ENCODE peak calls at places on chromosomes 7 and 10, in seven cellular contexts. One of them, this sample, is unnamed. For H3K4me1, the result is how much of the 10 kb centered on the place peaks cover.

GRCh38 chr7:28418311-28418710 is 6.0 kb downstream of the CREB5 start:
- DNase-seq in H1: no peak
- DNase-seq in HepG2: no peak
- DNase-seq in K562: no peak
- DNase-seq in IMR-90: peak
- DNase-seq in HCT116: no peak
- DNase-seq in GM12878: no peak
- DNase-seq in this sample: no peak

GRCh38 chr10:20768849-20769248 is 128.3 kb downstream of the NEBL start:
- DNase-seq in H1: no peak
- DNase-seq in HepG2: no peak
- DNase-seq in IMR-90: no peak
- DNase-seq in GM12878: no peak
- DNase-seq in HCT116: no peak
- DNase-seq in K562: no peak
- DNase-seq in this sample: no peak

GRCh38 chr10:69311309-69311708 is 33.0 kb downstream of the HK1 start:
- DNase-seq in H1: no peak
- DNase-seq in IMR-90: no peak
- DNase-seq in HepG2: no peak
- DNase-seq in HCT116: no peak
- DNase-seq in GM12878: no peak
- DNase-seq in K562: peak
- DNase-seq in this sample: peak

GRCh38 chr7:974820-975681 is at the start of gene COX19:
- DNase-seq in HepG2: peak
- DNase-seq in GM12878: peak
- DNase-seq in IMR-90: peak
- DNase-seq in K562: peak
- DNase-seq in H1: peak
- DNase-seq in HCT116: peak
- DNase-seq in this sample: peak

GRCh38 chr7:32868116-32868515 is 23.4 kb downstream of the KBTBD2 start:
- DNase-seq in HepG2: no peak
- DNase-seq in GM12878: no peak
- DNase-seq in H1: no peak
- DNase-seq in HCT116: no peak
- DNase-seq in K562: no peak
- DNase-seq in IMR-90: no peak
- DNase-seq in this sample: no peak

GRCh38 chr10:71553371-71553900 is 156.7 kb downstream of the CDH23 start:
- DNase-seq in HCT116: no peak
- DNase-seq in H1: no peak
- DNase-seq in K562: no peak
- DNase-seq in HepG2: no peak
- DNase-seq in IMR-90: no peak
- DNase-seq in GM12878: no peak
- DNase-seq in this sample: no peak

GRCh38 chr7:41870017-41870416 is 167.1 kb upstream of the INHBA start:
- DNase-seq in GM12878: no peak
- DNase-seq in HepG2: no peak
- DNase-seq in IMR-90: no peak
- DNase-seq in H1: no peak
- DNase-seq in K562: no peak
- DNase-seq in HCT116: no peak
- DNase-seq in this sample: no peak

GRCh38 chr10:26855186-26855585 is 5.6 kb downstream of the ABI1 start:
- DNase-seq in IMR-90: peak
- DNase-seq in K562: no peak
- DNase-seq in H1: no peak
- DNase-seq in GM12878: no peak
- DNase-seq in HepG2: no peak
- DNase-seq in HCT116: no peak
- DNase-seq in this sample: peak

GRCh38 chr10:114879541-114880158 is 58.1 kb downstream of the FHIP2A start:
- DNase-seq in IMR-90: peak
- DNase-seq in GM12878: peak
- DNase-seq in HCT116: peak
- DNase-seq in K562: peak
- DNase-seq in HepG2: peak
- DNase-seq in H1: no peak
- DNase-seq in this sample: no peak

GRCh38 chr7:135169141-135169935 is 1.2 kb downstream of the CYREN start:
- DNase-seq in HepG2: peak
- DNase-seq in K562: peak
- DNase-seq in HCT116: peak
- DNase-seq in IMR-90: peak
- DNase-seq in GM12878: no peak
- DNase-seq in H1: peak
- DNase-seq in this sample: peak

GRCh38 chr7:41699532-41699931 is 3.4 kb downstream of the INHBA start:
- DNase-seq in H1: no peak
- DNase-seq in K562: no peak
- DNase-seq in HCT116: no peak
- DNase-seq in GM12878: no peak
- DNase-seq in HepG2: no peak
- DNase-seq in IMR-90: peak
- DNase-seq in this sample: peak

GRCh38 chr7:148819697-148820332 is 64.3 kb downstream of the EZH2 start:
- DNase-seq in HepG2: no peak
- DNase-seq in K562: no peak
- DNase-seq in HCT116: no peak
- DNase-seq in IMR-90: peak
- DNase-seq in GM12878: no peak
- DNase-seq in H1: no peak
- DNase-seq in this sample: peak

GRCh38 chr7:81175291-81175942 is 256.6 kb upstream of the SEMA3C start:
- DNase-seq in K562: no peak
- DNase-seq in HCT116: no peak
- DNase-seq in HepG2: no peak
- DNase-seq in GM12878: no peak
- DNase-seq in IMR-90: no peak
- DNase-seq in H1: no peak
- DNase-seq in this sample: no peak

GRCh38 chr10:103451871-103452713 is at the start of gene CALHM2:
- DNase-seq in IMR-90: peak
- DNase-seq in H1: no peak
- DNase-seq in HepG2: peak
- DNase-seq in GM12878: no peak
- DNase-seq in K562: no peak
- DNase-seq in HCT116: no peak
- DNase-seq in this sample: peak

GRCh38 chr10:13905281-13905680 is 318.5 kb downstream of the PRPF18 start:
- DNase-seq in H1: no peak
- DNase-seq in K562: no peak
- DNase-seq in IMR-90: no peak
- DNase-seq in HCT116: no peak
- DNase-seq in HepG2: no peak
- DNase-seq in GM12878: no peak
- DNase-seq in this sample: no peak

GRCh38 chr10:13707156-13707881 is 120.6 kb downstream of the PRPF18 start:
- DNase-seq in GM12878: no peak
- DNase-seq in IMR-90: peak
- DNase-seq in HCT116: no peak
- DNase-seq in K562: peak
- DNase-seq in HepG2: peak
- DNase-seq in H1: peak
- DNase-seq in this sample: peak

GRCh38 chr10:59434463-59435326 is 72.3 kb upstream of the FAM13C start:
- DNase-seq in IMR-90: peak
- DNase-seq in K562: no peak
- DNase-seq in HepG2: no peak
- DNase-seq in H1: no peak
- DNase-seq in HCT116: no peak
- DNase-seq in GM12878: no peak
- DNase-seq in this sample: peak

GRCh38 chr7:5348134-5349004 is 65.6 kb downstream of the SLC29A4 start:
- DNase-seq in HepG2: no peak
- DNase-seq in HCT116: no peak
- DNase-seq in IMR-90: no peak
- DNase-seq in H1: no peak
- DNase-seq in GM12878: no peak
- DNase-seq in K562: no peak
- DNase-seq in this sample: no peak

GRCh38 chr7:123647106-123647730 is 8.4 kb upstream of the LMOD2 start:
- DNase-seq in HCT116: no peak
- DNase-seq in H1: no peak
- DNase-seq in IMR-90: no peak
- DNase-seq in GM12878: no peak
- DNase-seq in K562: no peak
- DNase-seq in HepG2: no peak
- DNase-seq in this sample: no peak

GRCh38 chr10:26860026-26860541 is 674 bp downstream of the ABI1 start:
- DNase-seq in GM12878: no peak
- DNase-seq in H1: no peak
- DNase-seq in HCT116: no peak
- DNase-seq in IMR-90: peak
- DNase-seq in HepG2: peak
- DNase-seq in K562: peak
- DNase-seq in this sample: peak

GRCh38 chr10:29140991-29141390 is 147.9 kb upstream of the LYZL1 start:
- DNase-seq in HepG2: no peak
- DNase-seq in GM12878: no peak
- DNase-seq in HCT116: no peak
- DNase-seq in IMR-90: peak
- DNase-seq in H1: no peak
- DNase-seq in K562: no peak
- DNase-seq in this sample: no peak

GRCh38 chr7:50164552-50165220 is 71.6 kb upstream of the ZPBP start:
- DNase-seq in H1: no peak
- DNase-seq in HepG2: no peak
- DNase-seq in HCT116: no peak
- DNase-seq in GM12878: no peak
- DNase-seq in IMR-90: no peak
- DNase-seq in K562: no peak
- DNase-seq in this sample: no peak

GRCh38 chr10:75335983-75336382 is 65.6 kb downstream of the ZNF503 start:
- DNase-seq in HCT116: no peak
- DNase-seq in GM12878: peak
- DNase-seq in K562: no peak
- DNase-seq in HepG2: no peak
- DNase-seq in IMR-90: no peak
- DNase-seq in H1: no peak
- DNase-seq in this sample: no peak

GRCh38 chr7:30285531-30286284 is 1.3 kb downstream of the ZNRF2 start:
- DNase-seq in HCT116: no peak
- DNase-seq in HepG2: peak
- DNase-seq in K562: peak
- DNase-seq in GM12878: no peak
- DNase-seq in IMR-90: peak
- DNase-seq in H1: no peak
- DNase-seq in this sample: peak

GRCh38 chr10:36578306-36578705 is 547.1 kb upstream of the ANKRD30A start:
- DNase-seq in GM12878: no peak
- DNase-seq in HepG2: no peak
- DNase-seq in HCT116: no peak
- DNase-seq in IMR-90: peak
- DNase-seq in H1: no peak
- DNase-seq in K562: no peak
- DNase-seq in this sample: no peak

GRCh38 chr10:3890602-3891352 is 105.8 kb upstream of the KLF6 start:
- DNase-seq in HCT116: no peak
- DNase-seq in HepG2: no peak
- DNase-seq in GM12878: no peak
- DNase-seq in H1: no peak
- DNase-seq in IMR-90: no peak
- DNase-seq in K562: peak
- DNase-seq in this sample: no peak
- H2AFZ ChIP-seq in HCT116: no peak
- H2AFZ ChIP-seq in HepG2: no peak
- H2AFZ ChIP-seq in GM12878: no peak
- H2AFZ ChIP-seq in H1: no peak
- H2AFZ ChIP-seq in IMR-90: no peak
- H2AFZ ChIP-seq in K562: peak
- H2AFZ ChIP-seq in this sample: no peak

GRCh38 chr10:97334370-97335175 is at the start of gene FRAT2:
- DNase-seq in IMR-90: peak
- DNase-seq in HCT116: peak
- DNase-seq in K562: peak
- DNase-seq in GM12878: peak
- DNase-seq in HepG2: peak
- DNase-seq in H1: no peak
- DNase-seq in this sample: peak
- TF ChIP-seq POLR2A in IMR-90: peak
- TF ChIP-seq POLR2A in HCT116: no peak
- TF ChIP-seq POLR2A in K562: peak
- TF ChIP-seq POLR2A in GM12878: peak
- TF ChIP-seq POLR2A in HepG2: peak
- TF ChIP-seq POLR2A in H1: peak
- TF ChIP-seq POLR2A in this sample: peak

DNA sequence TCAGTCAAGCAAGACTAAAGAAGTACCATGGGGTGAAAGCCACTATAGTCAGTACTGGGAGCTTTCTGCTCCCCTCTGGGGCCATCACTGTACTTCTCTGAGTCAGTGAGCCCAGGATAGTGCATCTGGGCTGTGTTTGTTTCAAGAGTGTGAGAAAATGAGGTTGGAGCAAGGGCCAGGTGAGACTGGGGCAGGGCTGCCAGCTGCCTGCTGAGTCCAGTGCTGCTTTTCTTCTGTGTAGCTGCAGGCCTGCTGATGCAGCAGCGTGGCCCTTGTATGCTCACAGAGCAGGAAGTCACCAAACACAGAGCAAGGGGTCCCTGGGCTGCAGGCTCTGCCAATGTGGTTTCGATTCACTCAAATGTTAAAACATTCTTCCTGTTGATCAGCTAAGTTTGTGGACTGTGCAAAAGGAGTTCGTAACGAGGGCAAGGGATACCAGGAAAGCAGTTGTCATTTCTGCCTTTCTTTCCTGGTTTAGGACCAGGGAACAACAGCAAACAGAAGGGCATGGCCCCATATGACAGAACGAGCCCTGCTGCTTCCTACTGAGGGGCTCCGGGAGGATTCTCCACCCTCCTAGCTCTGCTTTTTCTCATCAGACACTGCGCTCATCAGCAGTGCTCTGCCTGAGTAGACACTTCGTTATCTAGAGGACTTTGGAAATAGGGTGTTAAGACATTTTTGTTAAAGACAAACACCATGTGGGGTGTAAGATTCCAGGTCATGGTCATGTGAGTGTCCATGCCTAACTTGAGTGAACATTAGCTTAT is 65.5 kb upstream of the TNS3 start:
- DNase-seq in K562: no peak
- DNase-seq in HepG2: no peak
- DNase-seq in H1: no peak
- DNase-seq in IMR-90: no peak
- DNase-seq in GM12878: no peak
- DNase-seq in HCT116: no peak
- DNase-seq in this sample: no peak
- H3K4me1 ChIP-seq in K562: under half
- H3K4me1 ChIP-seq in HepG2: under half
- H3K4me1 ChIP-seq in H1: under half
- H3K4me1 ChIP-seq in IMR-90: under half
- H3K4me1 ChIP-seq in GM12878: under half
- H3K4me1 ChIP-seq in HCT116: under half
- H3K4me1 ChIP-seq in this sample: under half

DNA sequence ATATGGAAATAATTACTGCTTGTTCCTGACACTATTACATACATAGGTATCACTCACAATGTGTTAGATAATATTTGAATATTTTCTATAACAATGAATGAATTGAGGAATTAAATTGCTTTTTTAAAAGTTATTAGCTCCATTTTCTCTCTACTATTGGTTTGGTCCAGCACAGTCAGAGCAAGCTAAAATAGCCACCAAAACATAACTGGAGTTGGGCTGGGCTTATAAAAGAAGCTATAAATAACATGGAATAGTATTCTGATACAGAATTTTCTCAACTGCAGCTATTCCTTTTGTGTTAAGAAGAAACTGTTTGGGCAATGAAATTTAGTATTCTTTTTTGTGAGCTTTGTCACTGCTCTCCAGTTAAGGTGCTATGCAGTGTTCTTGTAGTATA is 142.6 kb upstream of the LRRN3 start:
- DNase-seq in GM12878: no peak
- DNase-seq in K562: no peak
- DNase-seq in HepG2: no peak
- DNase-seq in IMR-90: no peak
- DNase-seq in HCT116: no peak
- DNase-seq in H1: no peak
- DNase-seq in this sample: no peak
- H2AFZ ChIP-seq in GM12878: no peak
- H2AFZ ChIP-seq in K562: no peak
- H2AFZ ChIP-seq in HepG2: no peak
- H2AFZ ChIP-seq in IMR-90: no peak
- H2AFZ ChIP-seq in HCT116: no peak
- H2AFZ ChIP-seq in H1: no peak
- H2AFZ ChIP-seq in this sample: no peak